ENCODE peak calls at places on chromosomes 1 and 21, in four cellular contexts. W is astrocyte of the spinal cord, L is GM12864, T is GM06990. I is an unnamed sample.

GRCh38 chr1:116754203-116754977 is at the start of gene CD2:
- DNase-seq in L (no peak), W (no peak), T (no peak), I (no peak)

GRCh38 chr1:155127105-155127671 is 488 bp upstream of the EFNA1 start:
- DNase-seq in W (peak; percentile 39), T (peak; percentile 34), L (no peak), I (peak; percentile 54)

GRCh38 chr1:231590453-231591198 is 36.0 kb upstream of the DISC1 start:
- DNase-seq in W (peak; percentile 76), T (no peak), L (no peak), I (peak; percentile 86)

GRCh38 chr1:112937495-112937894 is 18.5 kb downstream of the SLC16A1 start:
- DNase-seq in W (no peak), L (no peak), T (no peak), I (no peak)

GRCh38 chr21:15400905-15401304 is 328.9 kb upstream of the USP25 start:
- DNase-seq in L (no peak), W (no peak), T (no peak), I (no peak)

GRCh38 chr1:173478099-173478555 is 992 bp downstream of the PRDX6 start:
- DNase-seq in L (no peak), W (peak; percentile 60), T (no peak), I (peak; percentile 73)

GRCh38 chr1:204578867-204579664 is 62.9 kb downstream of the MDM4 start:
- DNase-seq in W (no peak), T (peak; percentile 70), L (peak; percentile 45), I (no peak)

GRCh38 chr21:25412090-25412489 is 195.2 kb downstream of the MRPL39 start:
- DNase-seq in L (no peak), W (no peak), T (no peak), I (no peak)

GRCh38 chr1:241101622-241102021 is 255.4 kb downstream of the RGS7 start:
- DNase-seq in T (no peak), W (no peak), L (no peak), I (peak; percentile 4)

GRCh38 chr1:62784509-62785365 is 805 bp downstream of the ATG4C start:
- DNase-seq in L (no peak), W (peak; percentile 45), T (no peak), I (no peak)

GRCh38 chr1:89804646-89805237 is 16.1 kb upstream of the LRRC8D start:
- DNase-seq in T (peak; percentile 17), L (peak; percentile 68), W (peak; percentile 86), I (peak; percentile 73)

GRCh38 chr1:2174348-2175054 is 20.1 kb downstream of the FAAP20 start:
- DNase-seq in L (no peak), T (no peak), W (peak; percentile 64), I (peak; percentile 84)

GRCh38 chr21:36385233-36385908 is at the start of gene CHAF1B:
- DNase-seq in T (peak; percentile 86), L (no peak), W (peak; percentile 70), I (peak; percentile 62)

GRCh38 chr1:21338568-21339401 is 48.5 kb upstream of the ECE1 start:
- DNase-seq in T (no peak), L (no peak), W (peak; percentile 66), I (peak; percentile 49)

GRCh38 chr21:41971891-41972290 is 18.1 kb upstream of the C2CD2 start:
- DNase-seq in W (no peak), L (no peak), T (no peak), I (no peak)

GRCh38 chr1:31762726-31763670 is 1.1 kb downstream of the ADGRB2 start:
- DNase-seq in T (peak; percentile 50), W (peak; percentile 48), L (no peak), I (peak; percentile 49)

GRCh38 chr1:36520056-36520455 is 37.3 kb upstream of the CSF3R start:
- DNase-seq in T (no peak), W (no peak), L (no peak), I (no peak)

GRCh38 chr1:10812387-10812915 is 16.0 kb upstream of the CASZ1 start:
- DNase-seq in W (no peak), T (no peak), L (no peak), I (no peak)

GRCh38 chr21:43978060-43978459 is 34.0 kb upstream of the TRAPPC10 start:
- DNase-seq in T (no peak), W (no peak), L (no peak), I (no peak)

GRCh38 chr1:213087911-213088310 is 36.9 kb downstream of the RPS6KC1 start:
- DNase-seq in L (no peak), W (no peak), T (no peak), I (no peak)

GRCh38 chr1:159746676-159747075 is 32.3 kb upstream of the CRP start:
- DNase-seq in T (no peak), W (peak; percentile 16), L (no peak), I (no peak)

GRCh38 chr1:43272576-43273571 is 3.1 kb downstream of the TMEM125 start:
- DNase-seq in W (no peak), T (no peak), L (no peak), I (no peak)

GRCh38 chr1:24896176-24896575 is 33.9 kb downstream of the RUNX3 start:
- DNase-seq in L (no peak), T (no peak), W (no peak), I (no peak)

GRCh38 chr1:212551929-212552328 is 56.6 kb upstream of the ATF3 start:
- DNase-seq in T (no peak), L (no peak), W (no peak), I (no peak)

GRCh38 chr1:63885899-63886298 is 112.1 kb downstream of the ROR1 start:
- DNase-seq in T (no peak), W (no peak), L (no peak), I (no peak)

GRCh38 chr1:214332950-214333798 is 52.2 kb downstream of the SMYD2 start:
- DNase-seq in W (peak; percentile 68), L (no peak), T (no peak), I (peak; percentile 47)

GRCh38 chr21:44900559-44901251 is 20.0 kb downstream of the ITGB2 start:
- DNase-seq in T (no peak), W (no peak), L (no peak), I (no peak)

GRCh38 chr1:54952950-54953718 is 27.3 kb upstream of the TMEM61 start:
- DNase-seq in T (no peak), L (no peak), W (peak; percentile 38), I (no peak)

GRCh38 chr1:204383163-204383904 is 23.6 kb upstream of the PLEKHA6 start:
- DNase-seq in W (no peak), L (no peak), T (no peak), I (no peak)

GRCh38 chr21:18529253-18529652 is 125.7 kb upstream of the TMPRSS15 start:
- DNase-seq in L (no peak), T (no peak), W (peak; percentile 95), I (no peak)

DNA sequence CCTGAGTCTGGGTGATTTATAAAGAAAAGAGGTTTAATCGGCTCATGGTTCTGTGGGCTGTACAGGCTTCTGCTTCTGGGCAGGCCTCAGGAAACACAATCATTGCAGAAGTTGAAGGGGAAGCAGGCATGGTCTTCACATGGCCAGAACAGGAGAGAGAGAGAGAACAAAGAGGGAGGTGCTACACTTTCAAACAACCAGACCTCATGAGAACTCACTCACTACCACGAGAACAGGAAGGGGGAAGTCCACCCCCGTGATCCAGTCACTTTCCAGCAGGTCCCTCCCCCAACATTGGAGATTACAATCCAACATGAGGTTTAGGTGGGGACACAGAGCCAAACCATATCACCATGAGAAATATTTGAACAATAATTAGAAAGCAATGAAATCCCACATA is 222.9 kb downstream of the FAM72C start:
- DNase-seq in W (no peak), L (no peak), T (no peak), I (no peak)
- H3K4me3 ChIP-seq in W (no peak overlapping the region), L (no peak overlapping the region), T (no peak overlapping the region), I (no peak overlapping the region)

GRCh38 chr1:87331319-87332269 is 2.9 kb downstream of the LMO4 start:
- DNase-seq in L (no peak), W (peak; percentile 73), T (peak; percentile 77), I (peak; percentile 48)
- TF ChIP-seq CTCF in L (no peak), W (peak; percentile 42), T (peak; percentile 16), I (peak; percentile 25)

DNA sequence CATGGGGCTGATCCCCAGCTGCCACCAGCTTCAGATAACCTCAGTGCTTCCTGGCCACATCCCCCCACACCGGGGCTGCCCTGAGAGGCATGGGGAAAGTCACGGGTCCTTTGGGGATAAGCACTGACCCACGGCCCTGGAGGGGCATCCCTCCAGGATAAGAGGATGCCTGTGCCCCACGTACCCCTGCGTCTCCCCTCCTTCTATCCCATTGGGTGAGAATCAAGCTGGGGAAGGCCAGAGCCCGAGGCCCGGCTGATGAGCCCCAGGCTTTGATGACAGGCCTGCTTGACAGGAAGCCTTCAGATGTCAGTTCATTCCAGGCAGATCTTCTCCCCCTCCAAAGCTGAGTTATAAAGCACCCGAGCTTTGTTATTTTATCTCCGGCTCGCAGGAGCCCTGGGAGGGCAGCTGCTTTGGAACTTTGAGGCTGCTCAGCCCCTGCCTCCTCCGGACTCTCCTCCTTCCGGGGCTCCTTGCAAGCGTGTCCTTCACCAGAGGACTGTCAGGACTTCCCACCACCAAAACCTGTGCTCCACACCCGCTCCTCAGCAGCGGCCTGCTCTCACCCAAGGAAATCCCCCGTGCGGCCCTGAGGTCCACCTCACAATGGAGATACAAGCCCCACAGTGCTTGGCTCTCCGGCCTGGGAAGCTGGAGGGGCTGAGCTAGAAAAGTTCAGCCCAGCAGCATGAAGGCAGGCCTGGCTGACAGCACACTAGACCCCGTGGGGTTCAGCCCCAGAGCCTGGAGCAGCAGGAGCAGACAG is 33.8 kb downstream of the PGBD5 start:
- DNase-seq in T (no peak), L (no peak), W (no peak), I (no peak)
- H3K4me3 ChIP-seq in T (no peak overlapping the region), L (no peak overlapping the region), W (no peak overlapping the region), I (no peak overlapping the region)

GRCh38 chr21:28337319-28337718 is 655.4 kb downstream of the LTN1 start:
- DNase-seq in T (no peak), W (peak; percentile 71), L (no peak), I (peak; percentile 45)
- TF ChIP-seq CTCF in T (no peak), W (peak; percentile 44), L (no peak), I (peak; percentile 9)